ENCODE peak calls at places on chromosomes 7 and 10, in six cellular contexts. H is ureter; Y is NCI-H1105; G is T-helper 22 cell; Z is fibroblast of pulmonary artery; K is CD8-positive, alpha-beta T cell. T is an unnamed sample.

GRCh38 chr7:99562832-99563231 is 4.4 kb downstream of the ZNF655 start:
- DNase-seq in H (no peak), Y (no peak), G (no peak), Z (peak), K (peak), T (no peak)

GRCh38 chr10:9205558-9205957 is 1151.1 kb downstream of the GATA3 start:
- DNase-seq in H (no peak), Y (no peak), G (no peak), Z (no peak), K (no peak), T (no peak)

GRCh38 chr10:82394122-82394521 is 519.1 kb downstream of the NRG3 start:
- DNase-seq in H (no peak), Y (peak), G (no peak), Z (peak), K (no peak), T (no peak)

GRCh38 chr10:130491698-130492050 is 355.5 kb downstream of the GLRX3 start:
- DNase-seq in H (no peak), Y (no peak), G (no peak), Z (no peak), K (no peak), T (no peak)

GRCh38 chr10:62992145-62992721 is 140.9 kb upstream of the NRBF2 start:
- DNase-seq in H (no peak), Y (no peak), G (no peak), Z (peak), K (no peak), T (no peak)

GRCh38 chr7:34281260-34281659 is 375.9 kb downstream of the BMPER start:
- DNase-seq in H (no peak), Y (no peak), G (no peak), Z (no peak), K (no peak), T (no peak)

GRCh38 chr10:117186832-117187615 is 10.3 kb upstream of the KCNK18 start:
- DNase-seq in H (no peak), Y (no peak), G (no peak), Z (no peak), K (no peak), T (peak)

GRCh38 chr7:122137291-122138077 is 6.6 kb downstream of the AASS start:
- DNase-seq in H (no peak), Y (no peak), G (no peak), Z (peak), K (no peak), T (no peak)

GRCh38 chr10:52437205-52437646 is 123.1 kb downstream of the DKK1 start:
- DNase-seq in H (no peak), Y (no peak), G (no peak), Z (no peak), K (no peak), T (no peak)

GRCh38 chr7:55214707-55215106 is 150.4 kb upstream of the LANCL2 start:
- DNase-seq in H (no peak), Y (no peak), G (no peak), Z (no peak), K (no peak), T (no peak)

GRCh38 chr7:36875794-36876193 is 151.5 kb upstream of the AOAH start:
- DNase-seq in H (no peak), Y (no peak), G (no peak), Z (no peak), K (no peak), T (no peak)

GRCh38 chr10:126309193-126309592 is 79.1 kb downstream of the ADAM12 start:
- DNase-seq in H (no peak), Y (no peak), G (no peak), Z (no peak), K (no peak), T (no peak)

GRCh38 chr10:95445837-95446347 is 115.3 kb downstream of the SORBS1 start:
- DNase-seq in H (peak), Y (no peak), G (no peak), Z (peak), K (no peak), T (peak)

GRCh38 chr7:128462427-128462826 is 6.7 kb downstream of the HILPDA start:
- DNase-seq in H (no peak), Y (no peak), G (no peak), Z (no peak), K (no peak), T (no peak)

GRCh38 chr10:101889256-101890210 is 45.9 kb upstream of the KCNIP2 start:
- DNase-seq in H (peak), Y (peak), G (peak), Z (peak), K (peak), T (peak)

GRCh38 chr10:486668-487067 is 202.8 kb downstream of the DIP2C start:
- DNase-seq in H (peak), Y (no peak), G (no peak), Z (no peak), K (no peak), T (no peak)

GRCh38 chr7:131255242-131255641 is 72.4 kb upstream of the MKLN1 start:
- DNase-seq in H (no peak), Y (no peak), G (no peak), Z (no peak), K (no peak), T (no peak)

GRCh38 chr10:119285495-119286267 is 78.3 kb downstream of the GRK5 start:
- DNase-seq in H (no peak), Y (no peak), G (no peak), Z (no peak), K (no peak), T (no peak)

GRCh38 chr7:101880536-101881443 is 63.4 kb downstream of the CUX1 start:
- DNase-seq in H (no peak), Y (no peak), G (no peak), Z (peak), K (no peak), T (no peak)

GRCh38 chr7:51430480-51431086 is 114.0 kb upstream of the COBL start:
- DNase-seq in H (peak), Y (peak), G (no peak), Z (peak), K (peak), T (peak)

GRCh38 chr7:139889186-139889871 is 60.3 kb downstream of the TBXAS1 start:
- DNase-seq in H (no peak), Y (no peak), G (no peak), Z (no peak), K (no peak), T (no peak)

GRCh38 chr7:42661312-42661711 is 250.6 kb downstream of the C7orf25 start:
- DNase-seq in H (no peak), Y (no peak), G (no peak), Z (peak), K (no peak), T (no peak)

GRCh38 chr7:73991522-73992103 is 36.4 kb upstream of the ELN start:
- DNase-seq in H (no peak), Y (no peak), G (no peak), Z (no peak), K (no peak), T (no peak)

GRCh38 chr7:79719216-79719615 is 265.7 kb upstream of the MAGI2 start:
- DNase-seq in H (no peak), Y (no peak), G (no peak), Z (no peak), K (no peak), T (no peak)

GRCh38 chr10:101818958-101819633 is 852 bp upstream of the OGA start:
- DNase-seq in H (no peak), Y (no peak), G (peak), Z (no peak), K (no peak), T (no peak)

GRCh38 chr10:121437596-121437995 is 160.6 kb downstream of the FGFR2 start:
- DNase-seq in H (peak), Y (no peak), G (no peak), Z (no peak), K (no peak), T (no peak)

GRCh38 chr7:63113713-63114285 is 884.9 kb upstream of the ZNF722 start:
- DNase-seq in H (no peak), Y (no peak), G (no peak), Z (no peak), K (no peak), T (no peak)

GRCh38 chr10:48609441-48609840 is 4.6 kb upstream of the ARHGAP22 start:
- DNase-seq in H (no peak), Y (no peak), G (no peak), Z (no peak), K (no peak), T (no peak)

GRCh38 chr7:45898241-45898640 is 10.0 kb downstream of the IGFBP1 start:
- DNase-seq in H (no peak), Y (no peak), G (no peak), Z (no peak), K (no peak), T (no peak)

GRCh38 chr10:11165591-11166543 is 148.2 kb downstream of the CELF2 start:
- DNase-seq in H (no peak), Y (no peak), G (peak), Z (peak), K (peak), T (peak)

T was measured in Jurkat, Clone E6-1.